ENCODE peak calls at places on chromosomes 13 and 19, in four cellular contexts. M is adrenal gland, Y is right lobe of liver, W is body of pancreas. B is an unnamed sample.

GRCh38 chr19:48645652-48646191 is at the start of gene CA11:
- DNase-seq in M (no peak), Y (no peak), W (no peak), B (no peak)

GRCh38 chr13:77319536-77319935 is 7.4 kb downstream of the MYCBP2 start:
- DNase-seq in M (no peak), Y (no peak), W (no peak), B (no peak)

GRCh38 chr13:113155982-113156655 is 2.3 kb upstream of the PROZ start:
- DNase-seq in M (peak), Y (no peak), W (no peak), B (no peak)

GRCh38 chr13:26909515-26909914 is 148.9 kb upstream of the GPR12 start:
- DNase-seq in M (no peak), Y (no peak), W (no peak), B (no peak)

GRCh38 chr19:55459551-55459949 is 1.9 kb downstream of the ISOC2 start:
- DNase-seq in M (no peak), Y (peak), W (no peak), B (no peak)

GRCh38 chr19:2291185-2291751 is 9.3 kb upstream of the PEAK3 start:
- DNase-seq in M (no peak), Y (no peak), W (no peak), B (no peak)

GRCh38 chr13:39895254-39895653 is 239.8 kb downstream of the COG6 start:
- DNase-seq in M (no peak), Y (no peak), W (no peak), B (no peak)

GRCh38 chr13:36131931-36132297 is 732 bp upstream of the DCLK1 start:
- DNase-seq in M (no peak), Y (no peak), W (peak), B (no peak)

GRCh38 chr13:94658926-94659649 is 53.3 kb downstream of the SOX21 start:
- DNase-seq in M (no peak), Y (no peak), W (no peak), B (no peak)

GRCh38 chr19:40005670-40006272 is 8.9 kb downstream of the ZNF546 start:
- DNase-seq in M (no peak), Y (no peak), W (no peak), B (no peak)

GRCh38 chr13:42992585-42993122 is 613 bp upstream of the EPSTI1 start:
- DNase-seq in M (no peak), Y (no peak), W (no peak), B (no peak)

GRCh38 chr13:101390461-101390860 is 25.8 kb downstream of the NALCN start:
- DNase-seq in M (no peak), Y (no peak), W (no peak), B (no peak)

GRCh38 chr19:2225415-2226050 is 10.6 kb downstream of the PLEKHJ1 start:
- DNase-seq in M (no peak), Y (no peak), W (no peak), B (no peak)

GRCh38 chr13:111228262-111229144 is 91.9 kb upstream of the TEX29 start:
- DNase-seq in M (peak), Y (no peak), W (peak), B (no peak)

GRCh38 chr19:39727070-39727800 is 10.6 kb downstream of the CLC start:
- DNase-seq in M (no peak), Y (no peak), W (no peak), B (no peak)

GRCh38 chr13:111633401-111633800 is 313.0 kb downstream of the TEX29 start:
- DNase-seq in M (no peak), Y (no peak), W (no peak), B (no peak)

GRCh38 chr13:53110181-53110580 is 81.6 kb downstream of the OLFM4 start:
- DNase-seq in M (no peak), Y (no peak), W (no peak), B (no peak)

GRCh38 chr13:38582133-38582532 is 104.7 kb upstream of the FREM2 start:
- DNase-seq in M (peak), Y (no peak), W (peak), B (no peak)

GRCh38 chr19:41269055-41269454 is 4.9 kb downstream of the HNRNPUL1 start:
- DNase-seq in M (no peak), Y (no peak), W (no peak), B (no peak)

GRCh38 chr19:54209058-54209747 is 8.5 kb downstream of the RPS9 start:
- DNase-seq in M (no peak), Y (peak), W (peak), B (no peak)

GRCh38 chr19:4910594-4911273 is 1.4 kb downstream of the UHRF1 start:
- DNase-seq in M (peak), Y (no peak), W (no peak), B (no peak)

GRCh38 chr13:41505209-41505835 is 48.0 kb downstream of the RGCC start:
- DNase-seq in M (no peak), Y (no peak), W (no peak), B (no peak)

GRCh38 chr19:16794456-16794855 is 34.7 kb upstream of the SIN3B start:
- DNase-seq in M (no peak), Y (no peak), W (no peak), B (no peak)

GRCh38 chr13:19664481-19665230 is 31.2 kb downstream of the MPHOSPH8 start:
- DNase-seq in M (no peak), Y (no peak), W (no peak), B (no peak)

GRCh38 chr13:86986448-86986847 is 684.7 kb upstream of the SLITRK5 start:
- DNase-seq in M (no peak), Y (no peak), W (no peak), B (no peak)

GRCh38 chr19:15780595-15781418 is 6.7 kb upstream of the OR10H5 start:
- DNase-seq in M (no peak), Y (peak), W (no peak), B (no peak)

GRCh38 chr19:3544054-3544376 is 5.0 kb downstream of the TEKTIP1 start:
- DNase-seq in M (no peak), Y (no peak), W (no peak), B (no peak)

GRCh38 chr19:3547301-3547731 is 8.3 kb downstream of the TEKTIP1 start:
- DNase-seq in M (no peak), Y (no peak), W (no peak), B (no peak)

GRCh38 chr19:3546119-3546518 is 7.1 kb downstream of the TEKTIP1 start:
- DNase-seq in M (no peak), Y (no peak), W (no peak), B (peak)

GRCh38 chr19:3544742-3545668 is 6.0 kb downstream of the TEKTIP1 start:
- DNase-seq in M (peak), Y (peak), W (peak), B (peak)

GRCh38 chr19:3545669-3546034 is 6.7 kb downstream of the TEKTIP1 start:
- DNase-seq in M (no peak), Y (no peak), W (no peak), B (no peak)
- TF ChIP-seq POLR2A in M (no peak), Y (no peak), W (no peak), B (no peak)

GRCh38 chr19:10009714-10010224 is 535 bp downstream of the COL5A3 start:
- DNase-seq in M (no peak), Y (no peak), W (no peak), B (no peak)
- TF ChIP-seq POLR2A in M (no peak), Y (no peak), W (no peak), B (no peak)

GRCh38 chr19:11265785-11266236 is 3.5 kb upstream of the DOCK6 start:
- DNase-seq in M (no peak), Y (peak), W (peak), B (peak)
- TF ChIP-seq POLR2A in M (no peak), Y (peak), W (no peak), B (no peak)

GRCh38 chr19:36488118-36488815 is 1.1 kb downstream of the ZNF566 start:
- DNase-seq in M (no peak), Y (no peak), W (no peak), B (no peak)

GRCh38 chr19:36483653-36484052 is 5.7 kb downstream of the ZNF566 start:
- DNase-seq in M (no peak), Y (no peak), W (no peak), B (no peak)

GRCh38 chr19:36489920-36490415 is 607 bp upstream of the ZNF566 start:
- DNase-seq in M (peak), Y (peak), W (peak), B (peak)

GRCh38 chr19:36488816-36489138 is 584 bp downstream of the ZNF566 start:
- DNase-seq in M (peak), Y (no peak), W (peak), B (no peak)

GRCh38 chr19:36489139-36489919 is at the start of gene ZNF566:
- DNase-seq in M (peak), Y (peak), W (peak), B (peak)
- TF ChIP-seq POLR2A in M (peak), Y (peak), W (peak), B (no peak)